ENCODE peak calls at places on chromosomes 11 and 22, in nine cellular contexts. One of them, this sample, is unnamed.

GRCh38 chr11:772429-773390 is 4.6 kb downstream of the GATD1 start:
- DNase-seq in colonic mucosa: no peak
- DNase-seq in COR-L47: no peak
- DNase-seq in activated effector memory CD4-positive, alpha-beta T cell treated with Interleukin-2 at 50 U/mL for 16 hours: no peak
- DNase-seq in heart right ventricle: no peak
- DNase-seq in fibroblast of mammary gland: no peak
- DNase-seq in A172: no peak
- DNase-seq in bronchial epithelial cell: no peak
- DNase-seq in NCI-H1105: no peak
- DNase-seq in this sample: no peak

GRCh38 chr11:72605958-72606357 is 68.3 kb downstream of the PDE2A start:
- DNase-seq in bronchial epithelial cell: no peak
- DNase-seq in NCI-H1105: no peak
- DNase-seq in COR-L47: no peak
- DNase-seq in fibroblast of mammary gland: no peak
- DNase-seq in heart right ventricle: no peak
- DNase-seq in A172: no peak
- DNase-seq in colonic mucosa: no peak
- DNase-seq in activated effector memory CD4-positive, alpha-beta T cell treated with Interleukin-2 at 50 U/mL for 16 hours: no peak
- DNase-seq in this sample: no peak

GRCh38 chr11:18312663-18313420 is 9.1 kb downstream of the HPS5 start:
- DNase-seq in A172: peak
- DNase-seq in activated effector memory CD4-positive, alpha-beta T cell treated with Interleukin-2 at 50 U/mL for 16 hours: no peak
- DNase-seq in colonic mucosa: no peak
- DNase-seq in NCI-H1105: no peak
- DNase-seq in heart right ventricle: no peak
- DNase-seq in COR-L47: no peak
- DNase-seq in fibroblast of mammary gland: peak
- DNase-seq in bronchial epithelial cell: peak
- DNase-seq in this sample: no peak

GRCh38 chr11:119571311-119571710 is 148.3 kb upstream of the THY1 start:
- DNase-seq in COR-L47: no peak
- DNase-seq in heart right ventricle: no peak
- DNase-seq in NCI-H1105: no peak
- DNase-seq in fibroblast of mammary gland: no peak
- DNase-seq in activated effector memory CD4-positive, alpha-beta T cell treated with Interleukin-2 at 50 U/mL for 16 hours: no peak
- DNase-seq in A172: no peak
- DNase-seq in colonic mucosa: no peak
- DNase-seq in bronchial epithelial cell: no peak
- DNase-seq in this sample: no peak

GRCh38 chr11:118058311-118059230 is 18.3 kb upstream of the TMPRSS4 start:
- DNase-seq in activated effector memory CD4-positive, alpha-beta T cell treated with Interleukin-2 at 50 U/mL for 16 hours: no peak
- DNase-seq in colonic mucosa: no peak
- DNase-seq in A172: no peak
- DNase-seq in bronchial epithelial cell: no peak
- DNase-seq in COR-L47: no peak
- DNase-seq in NCI-H1105: no peak
- DNase-seq in heart right ventricle: no peak
- DNase-seq in fibroblast of mammary gland: no peak
- DNase-seq in this sample: no peak

GRCh38 chr22:29275167-29275566 is 7.1 kb downstream of the EWSR1 start:
- DNase-seq in fibroblast of mammary gland: peak
- DNase-seq in A172: no peak
- DNase-seq in heart right ventricle: no peak
- DNase-seq in activated effector memory CD4-positive, alpha-beta T cell treated with Interleukin-2 at 50 U/mL for 16 hours: no peak
- DNase-seq in colonic mucosa: no peak
- DNase-seq in COR-L47: no peak
- DNase-seq in bronchial epithelial cell: no peak
- DNase-seq in NCI-H1105: no peak
- DNase-seq in this sample: no peak

GRCh38 chr22:17097701-17098100 is 12.9 kb downstream of the IL17RA start:
- DNase-seq in COR-L47: no peak
- DNase-seq in activated effector memory CD4-positive, alpha-beta T cell treated with Interleukin-2 at 50 U/mL for 16 hours: no peak
- DNase-seq in heart right ventricle: no peak
- DNase-seq in fibroblast of mammary gland: no peak
- DNase-seq in A172: no peak
- DNase-seq in bronchial epithelial cell: no peak
- DNase-seq in colonic mucosa: no peak
- DNase-seq in NCI-H1105: no peak
- DNase-seq in this sample: no peak

GRCh38 chr22:33326540-33327295 is 268.5 kb upstream of the SYN3 start:
- DNase-seq in fibroblast of mammary gland: no peak
- DNase-seq in colonic mucosa: no peak
- DNase-seq in heart right ventricle: no peak
- DNase-seq in bronchial epithelial cell: no peak
- DNase-seq in NCI-H1105: no peak
- DNase-seq in COR-L47: no peak
- DNase-seq in activated effector memory CD4-positive, alpha-beta T cell treated with Interleukin-2 at 50 U/mL for 16 hours: no peak
- DNase-seq in A172: no peak
- DNase-seq in this sample: no peak

GRCh38 chr11:62925745-62926668 is 4.8 kb upstream of the CHRM1 start:
- DNase-seq in activated effector memory CD4-positive, alpha-beta T cell treated with Interleukin-2 at 50 U/mL for 16 hours: no peak
- DNase-seq in colonic mucosa: no peak
- DNase-seq in COR-L47: no peak
- DNase-seq in NCI-H1105: no peak
- DNase-seq in A172: no peak
- DNase-seq in bronchial epithelial cell: no peak
- DNase-seq in fibroblast of mammary gland: no peak
- DNase-seq in heart right ventricle: no peak
- DNase-seq in this sample: no peak

GRCh38 chr11:68469122-68469521 is 8.6 kb downstream of the PPP6R3 start:
- DNase-seq in heart right ventricle: no peak
- DNase-seq in fibroblast of mammary gland: no peak
- DNase-seq in COR-L47: no peak
- DNase-seq in bronchial epithelial cell: no peak
- DNase-seq in activated effector memory CD4-positive, alpha-beta T cell treated with Interleukin-2 at 50 U/mL for 16 hours: no peak
- DNase-seq in NCI-H1105: no peak
- DNase-seq in A172: no peak
- DNase-seq in colonic mucosa: no peak
- DNase-seq in this sample: no peak